ENCODE peak calls at places on chromosome 11, in nine cellular contexts. M is A549, S is H1, K is transverse colon, C is sigmoid colon, R is suprapubic skin, D is stomach, J is tibial nerve, Y is K562. N is an unnamed sample.

GRCh38 chr11:43735931-43736330 is 55.4 kb downstream of the HSD17B12 start:
- DNase-seq in M (no peak), S (no peak), K (no peak), C (no peak), R (no peak), D (no peak), J (no peak), Y (no peak), N (no peak)

GRCh38 chr11:26761382-26761781 is 39.5 kb upstream of the SLC5A12 start:
- DNase-seq in M (no peak), S (no peak), K (no peak), C (no peak), R (no peak), D (no peak), J (no peak), Y (no peak), N (no peak)

GRCh38 chr11:62726156-62727006 is 876 bp downstream of the HNRNPUL2 start:
- DNase-seq in M (no peak), S (no peak), K (no peak), C (peak; percentile 73), R (peak; percentile 73), D (no peak), J (no peak), Y (no peak), N (peak; percentile 28)

GRCh38 chr11:100316990-100317389 is 370.1 kb upstream of the ARHGAP42 start:
- DNase-seq in M (no peak), S (no peak), K (no peak), C (no peak), R (no peak), D (no peak), J (no peak), Y (no peak), N (no peak)

GRCh38 chr11:79438631-79439429 is 2.0 kb downstream of the TENM4 start:
- DNase-seq in M (no peak), S (no peak), K (peak; percentile 18), C (peak; percentile 74), R (peak; percentile 66), D (no peak), J (peak; percentile 44), Y (no peak), N (peak; percentile 70)

GRCh38 chr11:17350455-17351170 is 987 bp upstream of the NCR3LG1 start:
- DNase-seq in M (no peak), S (no peak), K (no peak), C (no peak), R (no peak), D (no peak), J (no peak), Y (no peak), N (no peak)

GRCh38 chr11:93567406-93567819 is 24.2 kb upstream of the SMCO4 start:
- DNase-seq in M (no peak), S (no peak), K (peak; percentile 39), C (peak; percentile 71), R (peak; percentile 65), D (peak; percentile 90), J (peak; percentile 12), Y (no peak), N (peak; percentile 43)

GRCh38 chr11:64459609-64460008 is 100.6 kb downstream of the RPS6KA4 start:
- DNase-seq in M (no peak), S (no peak), K (no peak), C (peak; percentile 1), R (no peak), D (no peak), J (no peak), Y (no peak), N (no peak)

GRCh38 chr11:64594159-64594939 is 3.3 kb downstream of the SLC22A12 start:
- DNase-seq in M (no peak), S (no peak), K (no peak), C (no peak), R (no peak), D (no peak), J (no peak), Y (no peak), N (peak; percentile 23)

GRCh38 chr11:126408901-126409670 is 53.6 kb downstream of the ST3GAL4 start:
- DNase-seq in M (no peak), S (no peak), K (no peak), C (no peak), R (no peak), D (no peak), J (no peak), Y (no peak), N (no peak)

GRCh38 chr11:36361901-36362391 is 65.9 kb downstream of the PRR5L start:
- DNase-seq in M (peak; percentile 65), S (peak; percentile 54), K (no peak), C (no peak), R (peak; percentile 66), D (no peak), J (peak; percentile 46), Y (no peak), N (peak; percentile 43)

GRCh38 chr11:72770799-72771198 is 18.6 kb upstream of the ARAP1 start:
- DNase-seq in M (no peak), S (no peak), K (no peak), C (no peak), R (no peak), D (no peak), J (no peak), Y (no peak), N (no peak)

GRCh38 chr11:74321487-74322188 is 10.2 kb upstream of the P4HA3 start:
- DNase-seq in M (peak; percentile 64), S (no peak), K (no peak), C (no peak), R (no peak), D (no peak), J (peak; percentile 8), Y (peak; percentile 38), N (no peak)

GRCh38 chr11:123800041-123800440 is 6.1 kb downstream of the OR6M1 start:
- DNase-seq in M (no peak), S (no peak), K (no peak), C (no peak), R (no peak), D (no peak), J (no peak), Y (no peak), N (no peak)

GRCh38 chr11:10397226-10397987 is 57.7 kb upstream of the AMPD3 start:
- DNase-seq in M (no peak), S (no peak), K (no peak), C (no peak), R (no peak), D (no peak), J (no peak), Y (no peak), N (no peak)

GRCh38 chr11:100748153-100748552 is 61.1 kb downstream of the ARHGAP42 start:
- DNase-seq in M (no peak), S (no peak), K (no peak), C (no peak), R (no peak), D (no peak), J (no peak), Y (no peak), N (no peak)

GRCh38 chr11:114916406-114916805 is 238.1 kb downstream of the NXPE2 start:
- DNase-seq in M (no peak), S (no peak), K (no peak), C (no peak), R (no peak), D (no peak), J (no peak), Y (no peak), N (no peak)

GRCh38 chr11:106077609-106078517 is at the start of gene AASDHPPT:
- DNase-seq in M (peak; percentile 59), S (no peak), K (no peak), C (no peak), R (no peak), D (peak; percentile 34), J (peak; percentile 13), Y (peak; percentile 13), N (peak; percentile 33)

DNA sequence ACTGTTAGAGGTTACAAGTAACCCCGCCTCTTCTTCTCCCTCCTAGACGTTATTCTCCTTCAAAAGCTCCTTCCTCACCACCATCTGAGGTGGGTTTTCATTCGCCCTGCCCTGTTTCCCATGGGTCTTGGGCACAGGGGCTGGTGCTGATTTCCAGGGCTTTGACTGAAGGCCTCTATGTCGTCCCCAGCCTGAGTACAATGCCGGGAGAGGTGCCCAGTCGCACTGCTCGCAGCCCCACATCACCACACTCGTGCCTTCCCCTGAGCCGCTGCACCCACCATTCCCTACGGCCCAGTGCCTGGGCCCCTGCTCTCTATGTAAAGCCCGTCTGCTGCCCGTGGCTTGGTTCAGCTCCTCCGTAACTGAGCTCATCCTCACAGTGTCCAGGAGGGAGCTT is 169.8 kb downstream of the DSCAML1 start:
- DNase-seq in M (no peak), S (no peak), K (no peak), C (peak; percentile 20), R (peak; percentile 39), D (no peak), J (no peak), Y (no peak), N (no peak)
- H3K4me3 ChIP-seq in M (no peak overlapping the region), S (no peak overlapping the region), K (no peak overlapping the region), C (no peak overlapping the region), R (no peak overlapping the region), D (no peak overlapping the region), J (no peak overlapping the region), Y (no peak overlapping the region), N (no peak overlapping the region)

GRCh38 chr11:810040-810567 is 337 bp downstream of the RPLP2 start:
- DNase-seq in M (no peak), S (no peak), K (no peak), C (no peak), R (no peak), D (no peak), J (no peak), Y (no peak), N (no peak)
- TF ChIP-seq POLR2A in M (no peak), S (no peak), K (no peak), C (no peak), R (no peak), D (no peak), J (no peak), Y (no peak), N (no peak)

DNA sequence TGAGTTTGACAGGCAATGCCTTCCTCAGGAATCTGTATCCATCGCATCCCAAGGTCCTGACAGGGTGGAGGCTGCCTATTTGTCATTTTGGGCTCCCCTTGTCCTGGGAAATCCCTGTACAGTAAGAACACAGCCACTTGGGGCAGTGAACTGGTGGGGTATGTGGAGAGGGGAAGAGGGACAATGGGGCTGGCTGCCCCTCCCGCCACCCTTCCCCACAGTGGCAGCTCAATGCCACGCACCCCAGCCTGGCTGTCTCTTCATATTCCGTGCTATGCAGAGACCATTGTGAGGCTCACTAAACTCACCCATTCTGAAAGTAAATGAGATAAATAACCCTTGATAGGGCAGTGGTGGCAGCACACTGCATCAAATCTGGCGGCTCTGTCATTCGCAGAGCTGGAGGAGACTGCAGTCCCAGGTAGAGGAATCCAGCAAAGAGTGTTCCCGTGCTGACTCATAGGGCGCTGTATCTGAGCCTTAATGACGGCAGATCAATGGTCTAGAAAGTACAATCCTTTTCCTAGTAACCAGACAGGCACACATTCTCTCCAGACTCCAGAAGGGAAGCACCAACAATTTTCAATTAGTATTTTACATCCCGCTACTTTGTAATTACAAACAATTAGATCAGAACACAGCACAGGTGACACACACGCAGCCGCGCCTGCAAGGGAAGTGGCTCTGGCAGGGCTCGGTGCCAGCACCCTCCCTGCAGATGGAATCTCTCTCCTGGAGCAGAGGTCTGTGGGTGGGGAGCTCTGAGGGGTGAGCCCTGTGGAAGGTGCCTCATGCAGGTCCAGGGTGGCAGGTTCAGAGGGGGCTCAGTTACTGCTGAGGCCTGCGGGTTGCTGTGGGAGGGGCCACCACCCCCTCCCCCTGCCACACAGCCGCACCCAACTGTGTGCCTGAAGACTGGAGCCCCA is 167.9 kb upstream of the B3GAT1 start:
- DNase-seq in M (no peak), S (no peak), K (peak; percentile 33), C (peak; percentile 27), R (no peak), D (peak; percentile 38), J (no peak), Y (no peak), N (no peak)
- TF ChIP-seq EP300 in M (no peak), S (no peak), K (no peak), C (no peak), R (no peak), D (no peak), J (no peak), Y (no peak), N (no peak)

GRCh38 chr11:2136952-2137201 is 2.3 kb downstream of the IGF2 start:
- DNase-seq in M (no peak), S (no peak), K (no peak), C (no peak), R (no peak), D (no peak), J (no peak), Y (no peak), N (no peak)
- H3K4me3 ChIP-seq in M (no peak overlapping the region), S (peak overlapping the region; percentile 23), K (no peak overlapping the region), C (no peak overlapping the region), R (peak overlapping the region; percentile 46), D (peak overlapping the region; percentile 53), J (peak overlapping the region; percentile 16), Y (no peak overlapping the region), N (no peak overlapping the region)

N was measured in ovary.